ENCODE peak calls at places on chromosomes 11 and 22, in five cellular contexts. M, O, Y, G and X are unnamed samples.
A peak's percentile ranks its signal among the peaks of the same experiment; 100 is the strongest.

GRCh38 chr11:119361056-119361787 is 14.7 kb upstream of the MFRP start:
- DNase-seq in M (peak; percentile 72), G (no peak), O (peak; percentile 65), Y (no peak), X (no peak)

GRCh38 chr22:23850136-23850611 is 7.5 kb upstream of the SLC2A11 start:
- DNase-seq in M (no peak), Y (no peak), G (no peak), O (no peak), X (no peak)

GRCh38 chr11:17015639-17016125 is 1.5 kb upstream of the PLEKHA7 start:
- DNase-seq in M (no peak), O (no peak), G (no peak), Y (no peak), X (no peak)

GRCh38 chr11:106956887-106957505 is 61.3 kb downstream of the GUCY1A2 start:
- DNase-seq in Y (no peak), O (peak; percentile 3), M (no peak), G (no peak), X (no peak)

GRCh38 chr11:41660585-41660984 is 201.1 kb upstream of the LRRC4C start:
- DNase-seq in Y (no peak), O (no peak), G (no peak), M (no peak), X (no peak)

GRCh38 chr11:104700609-104701008 is 197.7 kb downstream of the CASP12 start:
- DNase-seq in G (no peak), O (no peak), Y (no peak), M (no peak), X (no peak)

GRCh38 chr11:32792948-32793475 is 1.4 kb downstream of the CCDC73 start:
- DNase-seq in O (peak; percentile 24), Y (peak; percentile 67), M (no peak), G (no peak), X (no peak)

GRCh38 chr11:62182147-62182869 is 7.7 kb upstream of the SCGB1D1 start:
- DNase-seq in G (no peak), Y (peak; percentile 23), O (no peak), M (no peak), X (no peak)

GRCh38 chr11:27357250-27357649 is 5.8 kb downstream of the CCDC34 start:
- DNase-seq in O (no peak), M (no peak), Y (peak; percentile 41), G (no peak), X (no peak)

GRCh38 chr11:30631148-30631547 is 45.0 kb upstream of the MPPED2 start:
- DNase-seq in G (no peak), O (no peak), Y (no peak), M (no peak), X (no peak)

GRCh38 chr22:49966716-49967332 is 6.3 kb downstream of the PIM3 start:
- DNase-seq in O (peak; percentile 37), G (peak; percentile 11), M (peak; percentile 83), Y (peak; percentile 31), X (no peak)

GRCh38 chr11:36389811-36390210 is 93.7 kb downstream of the PRR5L start:
- DNase-seq in O (no peak), M (no peak), Y (no peak), G (no peak), X (no peak)

GRCh38 chr11:46339816-46340215 is 7.4 kb upstream of the DGKZ start:
- DNase-seq in G (no peak), M (no peak), O (no peak), Y (no peak), X (no peak)

GRCh38 chr11:11316651-11317050 is 36.4 kb downstream of the CSNK2A3 start:
- DNase-seq in O (no peak), G (no peak), Y (no peak), M (no peak), X (no peak)

GRCh38 chr11:34534826-34535225 is 21.2 kb upstream of the ELF5 start:
- DNase-seq in O (no peak), Y (no peak), M (no peak), G (no peak), X (no peak)

GRCh38 chr11:93166194-93166593 is 31.6 kb downstream of the SLC36A4 start:
- DNase-seq in M (no peak), G (no peak), O (no peak), Y (no peak), X (no peak)

GRCh38 chr11:93169950-93170561 is 27.7 kb downstream of the SLC36A4 start:
- DNase-seq in O (no peak), G (no peak), Y (no peak), M (no peak), X (no peak)

GRCh38 chr11:93166867-93167266 is 30.9 kb downstream of the SLC36A4 start:
- DNase-seq in O (no peak), G (no peak), M (no peak), Y (no peak), X (no peak)

GRCh38 chr11:93169143-93169542 is 28.6 kb downstream of the SLC36A4 start:
- DNase-seq in Y (no peak), G (no peak), M (no peak), O (no peak), X (no peak)
- H3K4me1 ChIP-seq in Y (no peaks in the 10 kb centered on the region), G (no peaks in the 10 kb centered on the region), M (no peaks in the 10 kb centered on the region), O (no peaks in the 10 kb centered on the region), X (no peaks in the 10 kb centered on the region)

DNA sequence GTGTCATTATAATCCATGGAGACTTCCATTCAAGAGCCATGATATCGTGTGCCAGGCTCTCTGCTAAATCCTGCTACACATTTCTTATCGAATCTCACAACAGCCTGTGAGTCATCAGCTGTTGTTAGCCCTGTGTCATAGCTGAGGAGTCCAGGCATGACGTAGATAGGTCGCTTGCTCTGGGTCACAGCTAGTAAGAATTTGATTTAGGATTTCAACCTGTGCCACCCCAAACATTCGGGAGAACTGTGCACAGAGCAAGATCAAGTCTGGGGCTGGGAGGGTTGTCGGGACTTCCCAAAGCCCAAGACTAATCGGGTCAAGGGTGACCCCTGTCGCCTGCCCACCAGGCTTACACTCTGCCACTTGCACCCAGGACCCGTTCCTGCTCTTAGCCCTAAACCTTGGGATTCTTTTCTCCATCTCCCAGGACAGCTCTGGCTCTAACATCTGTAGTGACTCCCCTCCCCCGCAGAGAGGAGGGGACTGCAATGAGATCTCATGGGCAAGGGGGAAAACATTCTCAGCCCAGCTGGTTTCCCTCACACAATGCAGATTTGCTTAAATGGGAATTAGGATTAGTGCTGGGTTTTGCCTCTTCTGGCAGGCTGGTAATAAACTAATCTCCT is 34.3 kb downstream of the TSPAN18 start:
- DNase-seq in O (no peak), M (peak; percentile 84), Y (no peak), G (peak; percentile 54), X (no peak)
- TF ChIP-seq CTCF in O (no peak), M (no peak), Y (no peak), G (no peak), X (no peak)

DNA sequence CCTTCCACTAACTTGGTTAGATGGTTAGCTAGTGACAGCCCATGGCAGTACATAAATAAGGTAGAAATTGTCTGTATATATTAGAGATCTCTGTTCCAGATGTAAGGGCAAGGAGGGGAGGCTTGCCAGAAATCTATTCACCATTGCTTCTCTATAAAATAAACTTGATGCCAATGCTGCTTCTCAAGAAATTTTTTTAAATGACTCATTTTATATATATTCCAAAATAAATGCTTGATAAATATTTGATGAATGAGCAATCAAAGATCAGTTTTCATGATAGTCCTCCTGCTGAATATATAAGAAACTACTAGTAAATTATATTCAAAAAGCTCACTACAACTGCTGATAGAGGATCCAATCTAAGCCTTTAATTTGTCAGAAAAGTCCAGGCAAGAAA is 710.6 kb upstream of the CCDC179 start:
- DNase-seq in M (no peak), Y (no peak), G (no peak), O (no peak), X (no peak)
- H3K27ac ChIP-seq in M (no peak overlapping the region), Y (no peak overlapping the region), G (no peak overlapping the region), O (no peak overlapping the region), X (no peak overlapping the region)

DNA sequence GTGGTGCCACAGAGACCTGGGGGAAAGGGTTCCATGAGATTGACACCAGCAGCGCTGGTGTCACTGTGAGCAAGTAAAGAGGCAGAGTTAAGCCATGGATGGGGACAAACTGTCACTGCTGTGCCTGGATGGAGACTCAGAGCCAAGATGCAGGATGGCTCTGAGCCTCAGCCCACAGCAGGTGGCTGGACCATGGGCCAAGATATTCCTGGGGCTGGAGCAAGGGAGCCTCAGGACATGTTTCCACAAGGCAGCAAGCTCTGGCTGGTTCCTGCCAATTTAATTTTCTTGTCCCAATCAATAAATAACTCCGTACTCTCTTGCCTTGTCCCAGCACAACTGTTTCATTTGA is 23.0 kb downstream of the MYO18B start:
- DNase-seq in M (no peak), G (no peak), O (no peak), Y (no peak), X (no peak)
- H3K4me1 ChIP-seq in M (no peaks in the 10 kb centered on the region), G (peaks cover 6% of the 10 kb centered on the region), O (peaks cover 34% of the 10 kb centered on the region), Y (no peaks in the 10 kb centered on the region), X (no peaks in the 10 kb centered on the region)

DNA sequence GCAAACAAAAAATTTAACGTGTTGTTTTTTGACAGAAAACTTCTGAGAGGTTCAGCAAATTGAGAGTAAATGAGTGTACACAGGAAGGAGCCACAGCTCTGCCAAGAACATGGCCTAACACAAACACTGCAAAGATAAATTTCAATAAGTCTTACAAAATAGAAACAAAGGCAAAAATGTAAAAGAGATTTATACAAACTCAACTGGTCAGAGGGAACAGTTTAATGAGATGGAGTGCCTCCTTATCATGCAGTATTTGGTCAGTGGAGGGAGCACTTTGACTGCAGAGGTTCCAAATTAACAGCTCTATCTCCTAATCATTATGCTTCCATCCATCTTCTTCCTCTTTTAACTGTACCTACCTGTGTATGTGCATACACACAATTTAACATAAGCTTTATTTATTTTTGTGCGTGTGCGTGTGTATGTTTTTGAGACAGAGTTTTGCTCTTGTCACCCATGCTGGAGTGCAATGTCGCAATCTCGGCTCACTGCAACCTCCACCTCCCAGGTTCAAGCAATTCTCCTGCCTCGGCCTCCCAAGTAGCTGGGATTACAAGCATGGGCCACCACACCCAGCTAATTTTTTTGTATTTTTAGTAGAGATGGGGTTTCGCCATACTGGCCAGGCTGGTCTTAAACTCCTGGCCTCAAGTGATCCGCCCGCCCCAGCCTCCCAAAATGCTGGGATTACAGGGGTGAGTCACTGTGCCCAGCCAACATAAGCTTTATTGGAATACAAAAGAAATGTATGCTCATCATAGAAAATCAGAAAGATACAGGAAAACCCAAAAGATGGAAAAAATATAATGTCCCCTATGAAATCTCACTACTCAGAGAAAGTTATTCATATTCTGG is 111.9 kb downstream of the MRTFA start:
- DNase-seq in O (no peak), G (no peak), Y (no peak), M (no peak), X (no peak)
- TF ChIP-seq CTCF in O (no peak), G (no peak), Y (no peak), M (no peak), X (no peak)